ENCODE peak calls at places on chromosomes 5 and 9, in seven cellular contexts. One of them, this sample, is unnamed.

GRCh38 chr9:90433398-90433890 is 209.2 kb downstream of the DIRAS2 start:
- DNase-seq in tibial artery: no peak
- DNase-seq in HCT116: no peak
- DNase-seq in left lung: peak; percentile 82
- DNase-seq in colonic mucosa: peak; percentile 24
- DNase-seq in neural progenitor cell: peak; percentile 89
- DNase-seq in adrenal gland: no peak
- DNase-seq in this sample: no peak

GRCh38 chr5:142095651-142096330 is 12.8 kb upstream of the NDFIP1 start:
- DNase-seq in left lung: no peak
- DNase-seq in colonic mucosa: no peak
- DNase-seq in adrenal gland: no peak
- DNase-seq in HCT116: no peak
- DNase-seq in tibial artery: peak; percentile 28
- DNase-seq in neural progenitor cell: no peak
- DNase-seq in this sample: no peak

GRCh38 chr9:93256878-93257807 is 73.2 kb downstream of the WNK2 start:
- DNase-seq in HCT116: no peak
- DNase-seq in adrenal gland: peak; percentile 14
- DNase-seq in neural progenitor cell: no peak
- DNase-seq in colonic mucosa: peak; percentile 15
- DNase-seq in left lung: peak; percentile 65
- DNase-seq in tibial artery: peak; percentile 9
- DNase-seq in this sample: no peak

GRCh38 chr9:121992571-121993212 is 100.4 kb downstream of the TTLL11 start:
- DNase-seq in left lung: no peak
- DNase-seq in adrenal gland: peak; percentile 72
- DNase-seq in colonic mucosa: peak; percentile 51
- DNase-seq in HCT116: peak; percentile 69
- DNase-seq in neural progenitor cell: peak; percentile 91
- DNase-seq in tibial artery: peak; percentile 53
- DNase-seq in this sample: no peak

GRCh38 chr5:175133185-175133584 is 310.8 kb downstream of the DRD1 start:
- DNase-seq in tibial artery: no peak
- DNase-seq in adrenal gland: no peak
- DNase-seq in HCT116: no peak
- DNase-seq in left lung: no peak
- DNase-seq in colonic mucosa: no peak
- DNase-seq in neural progenitor cell: peak; percentile 15
- DNase-seq in this sample: no peak

GRCh38 chr9:92393686-92394085 is 10.7 kb downstream of the OGN start:
- DNase-seq in colonic mucosa: no peak
- DNase-seq in tibial artery: peak; percentile 36
- DNase-seq in adrenal gland: no peak
- DNase-seq in neural progenitor cell: no peak
- DNase-seq in left lung: no peak
- DNase-seq in HCT116: no peak
- DNase-seq in this sample: no peak

GRCh38 chr9:37760416-37761165 is 7.0 kb downstream of the TRMT10B start:
- DNase-seq in adrenal gland: no peak
- DNase-seq in HCT116: no peak
- DNase-seq in colonic mucosa: no peak
- DNase-seq in tibial artery: no peak
- DNase-seq in left lung: no peak
- DNase-seq in neural progenitor cell: no peak
- DNase-seq in this sample: no peak

GRCh38 chr5:166979576-166979975 is 1311.9 kb upstream of the WWC1 start:
- DNase-seq in left lung: no peak
- DNase-seq in neural progenitor cell: peak; percentile 29
- DNase-seq in colonic mucosa: no peak
- DNase-seq in HCT116: no peak
- DNase-seq in tibial artery: no peak
- DNase-seq in adrenal gland: no peak
- DNase-seq in this sample: no peak

GRCh38 chr9:72041775-72042194 is 18.6 kb downstream of the C9orf57 start:
- DNase-seq in tibial artery: peak; percentile 65
- DNase-seq in left lung: no peak
- DNase-seq in colonic mucosa: peak; percentile 42
- DNase-seq in adrenal gland: peak; percentile 30
- DNase-seq in HCT116: no peak
- DNase-seq in neural progenitor cell: no peak
- DNase-seq in this sample: peak; percentile 91

GRCh38 chr5:54785729-54786548 is 199.5 kb downstream of the ESM1 start:
- DNase-seq in colonic mucosa: peak; percentile 42
- DNase-seq in left lung: peak; percentile 47
- DNase-seq in adrenal gland: peak; percentile 31
- DNase-seq in tibial artery: peak; percentile 70
- DNase-seq in HCT116: no peak
- DNase-seq in neural progenitor cell: no peak
- DNase-seq in this sample: no peak

GRCh38 chr9:38621434-38622082 is 1.2 kb upstream of the ANKRD18A start:
- DNase-seq in HCT116: no peak
- DNase-seq in neural progenitor cell: peak; percentile 62
- DNase-seq in left lung: peak; percentile 90
- DNase-seq in colonic mucosa: peak; percentile 42
- DNase-seq in tibial artery: no peak
- DNase-seq in adrenal gland: peak; percentile 21
- DNase-seq in this sample: no peak

GRCh38 chr5:61330341-61330878 is 1.6 kb upstream of the ZSWIM6 start:
- DNase-seq in neural progenitor cell: peak; percentile 77
- DNase-seq in HCT116: no peak
- DNase-seq in adrenal gland: peak; percentile 58
- DNase-seq in tibial artery: peak; percentile 38
- DNase-seq in left lung: peak; percentile 72
- DNase-seq in colonic mucosa: peak; percentile 81
- DNase-seq in this sample: no peak

GRCh38 chr9:2655411-2655901 is 33.9 kb downstream of the VLDLR start:
- DNase-seq in adrenal gland: no peak
- DNase-seq in colonic mucosa: no peak
- DNase-seq in left lung: no peak
- DNase-seq in HCT116: no peak
- DNase-seq in neural progenitor cell: no peak
- DNase-seq in tibial artery: no peak
- DNase-seq in this sample: peak; percentile 79

GRCh38 chr5:34817558-34818351 is 21.2 kb upstream of the TTC23L start:
- DNase-seq in tibial artery: no peak
- DNase-seq in neural progenitor cell: no peak
- DNase-seq in HCT116: no peak
- DNase-seq in left lung: no peak
- DNase-seq in adrenal gland: no peak
- DNase-seq in colonic mucosa: no peak
- DNase-seq in this sample: peak; percentile 34

GRCh38 chr5:139451176-139451575 is 11.4 kb downstream of the ECSCR start:
- DNase-seq in left lung: no peak
- DNase-seq in colonic mucosa: no peak
- DNase-seq in neural progenitor cell: no peak
- DNase-seq in tibial artery: peak; percentile 9
- DNase-seq in adrenal gland: no peak
- DNase-seq in HCT116: no peak
- DNase-seq in this sample: no peak

GRCh38 chr9:89945133-89945532 is 340.3 kb downstream of the GADD45G start:
- DNase-seq in neural progenitor cell: peak; percentile 21
- DNase-seq in adrenal gland: no peak
- DNase-seq in colonic mucosa: no peak
- DNase-seq in HCT116: no peak
- DNase-seq in tibial artery: no peak
- DNase-seq in left lung: no peak
- DNase-seq in this sample: no peak

GRCh38 chr9:93575706-93576295 is 583 bp upstream of the PHF2 start:
- DNase-seq in colonic mucosa: peak; percentile 54
- DNase-seq in adrenal gland: peak; percentile 55
- DNase-seq in neural progenitor cell: peak; percentile 46
- DNase-seq in tibial artery: peak; percentile 61
- DNase-seq in HCT116: no peak
- DNase-seq in left lung: peak; percentile 92
- DNase-seq in this sample: no peak

GRCh38 chr9:131627846-131628820 is 82.8 kb downstream of the PRRT1B start:
- DNase-seq in tibial artery: no peak
- DNase-seq in adrenal gland: peak; percentile 92
- DNase-seq in colonic mucosa: peak; percentile 95
- DNase-seq in left lung: no peak
- DNase-seq in neural progenitor cell: no peak
- DNase-seq in HCT116: no peak
- DNase-seq in this sample: no peak

GRCh38 chr5:119426059-119426458 is 26.2 kb upstream of the HSD17B4 start:
- DNase-seq in adrenal gland: no peak
- DNase-seq in HCT116: no peak
- DNase-seq in colonic mucosa: no peak
- DNase-seq in neural progenitor cell: no peak
- DNase-seq in left lung: no peak
- DNase-seq in tibial artery: no peak
- DNase-seq in this sample: no peak

GRCh38 chr9:135082536-135082935 is 4.9 kb upstream of the OLFM1 start:
- DNase-seq in left lung: no peak
- DNase-seq in colonic mucosa: no peak
- DNase-seq in tibial artery: no peak
- DNase-seq in neural progenitor cell: no peak
- DNase-seq in HCT116: no peak
- DNase-seq in adrenal gland: no peak
- DNase-seq in this sample: no peak

GRCh38 chr9:131642496-131643083 is 97.3 kb downstream of the PRRT1B start:
- DNase-seq in tibial artery: no peak
- DNase-seq in adrenal gland: no peak
- DNase-seq in neural progenitor cell: peak; percentile 26
- DNase-seq in colonic mucosa: peak; percentile 55
- DNase-seq in HCT116: no peak
- DNase-seq in left lung: no peak
- DNase-seq in this sample: no peak

GRCh38 chr5:103918668-103919367 is 356.2 kb upstream of the NUDT12 start:
- DNase-seq in neural progenitor cell: peak; percentile 68
- DNase-seq in left lung: no peak
- DNase-seq in HCT116: no peak
- DNase-seq in colonic mucosa: no peak
- DNase-seq in adrenal gland: no peak
- DNase-seq in tibial artery: no peak
- DNase-seq in this sample: peak; percentile 98

GRCh38 chr9:18580146-18580545 is 106.2 kb downstream of the ADAMTSL1 start:
- DNase-seq in HCT116: no peak
- DNase-seq in tibial artery: no peak
- DNase-seq in adrenal gland: no peak
- DNase-seq in colonic mucosa: no peak
- DNase-seq in neural progenitor cell: no peak
- DNase-seq in left lung: no peak
- DNase-seq in this sample: no peak

GRCh38 chr9:126607731-126608130 is 6.0 kb upstream of the LMX1B start:
- DNase-seq in HCT116: no peak
- DNase-seq in adrenal gland: no peak
- DNase-seq in colonic mucosa: no peak
- DNase-seq in tibial artery: no peak
- DNase-seq in neural progenitor cell: no peak
- DNase-seq in left lung: no peak
- DNase-seq in this sample: no peak

GRCh38 chr5:140468188-140468587 is 66.6 kb downstream of the ANKHD1 start:
- DNase-seq in colonic mucosa: no peak
- DNase-seq in neural progenitor cell: no peak
- DNase-seq in adrenal gland: no peak
- DNase-seq in HCT116: no peak
- DNase-seq in left lung: no peak
- DNase-seq in tibial artery: no peak
- DNase-seq in this sample: no peak

GRCh38 chr5:38780950-38781349 is 64.9 kb upstream of the OSMR start:
- DNase-seq in left lung: no peak
- DNase-seq in neural progenitor cell: no peak
- DNase-seq in tibial artery: peak; percentile 73
- DNase-seq in adrenal gland: peak; percentile 81
- DNase-seq in colonic mucosa: peak; percentile 53
- DNase-seq in HCT116: no peak
- DNase-seq in this sample: no peak
- TF ChIP-seq CTCF in left lung: no peak
- TF ChIP-seq CTCF in neural progenitor cell: no peak
- TF ChIP-seq CTCF in tibial artery: no peak
- TF ChIP-seq CTCF in adrenal gland: no peak
- TF ChIP-seq CTCF in colonic mucosa: no peak
- TF ChIP-seq CTCF in HCT116: peak; percentile 9
- TF ChIP-seq CTCF in this sample: peak; percentile 39

GRCh38 chr9:136218271-136218670 is 13.3 kb upstream of the LHX3 start:
- DNase-seq in tibial artery: no peak
- DNase-seq in HCT116: no peak
- DNase-seq in adrenal gland: no peak
- DNase-seq in left lung: no peak
- DNase-seq in neural progenitor cell: no peak
- DNase-seq in colonic mucosa: no peak
- DNase-seq in this sample: no peak
- H3K4me3 ChIP-seq in tibial artery: no peak overlapping the region
- H3K4me3 ChIP-seq in HCT116: no peak overlapping the region
- H3K4me3 ChIP-seq in adrenal gland: no peak overlapping the region
- H3K4me3 ChIP-seq in left lung: no peak overlapping the region
- H3K4me3 ChIP-seq in neural progenitor cell: no peak overlapping the region
- H3K4me3 ChIP-seq in colonic mucosa: no peak overlapping the region
- H3K4me3 ChIP-seq in this sample: no peak overlapping the region

DNA sequence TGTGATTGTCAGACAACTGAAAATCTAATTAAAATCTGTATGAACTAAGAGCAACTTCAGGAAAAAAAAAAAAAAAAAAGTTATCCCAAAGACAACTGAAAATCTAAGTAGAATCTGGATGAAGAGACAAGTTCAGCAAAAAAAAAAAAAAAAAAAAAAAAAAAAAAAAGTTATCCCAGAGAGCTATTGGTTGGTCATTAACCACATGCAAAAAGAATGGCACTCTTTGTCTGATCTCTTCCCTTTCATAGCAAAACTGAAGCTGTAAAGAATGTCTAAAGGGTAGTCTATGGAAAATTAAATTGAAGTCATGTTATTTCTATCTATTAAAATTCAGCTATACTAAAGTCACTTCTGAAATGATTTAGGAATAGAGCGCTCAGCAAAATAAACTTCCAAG is 32.9 kb downstream of the STRBP start:
- DNase-seq in neural progenitor cell: no peak
- DNase-seq in colonic mucosa: no peak
- DNase-seq in HCT116: no peak
- DNase-seq in left lung: no peak
- DNase-seq in adrenal gland: no peak
- DNase-seq in tibial artery: no peak
- DNase-seq in this sample: no peak
- H3K36me3 ChIP-seq in neural progenitor cell: no peaks in the 10 kb centered on the region
- H3K36me3 ChIP-seq in colonic mucosa: no peaks in the 10 kb centered on the region
- H3K36me3 ChIP-seq in HCT116: no peaks in the 10 kb centered on the region
- H3K36me3 ChIP-seq in left lung: no peaks in the 10 kb centered on the region
- H3K36me3 ChIP-seq in adrenal gland: no peaks in the 10 kb centered on the region
- H3K36me3 ChIP-seq in tibial artery: no peaks in the 10 kb centered on the region
- H3K36me3 ChIP-seq in this sample: no peaks in the 10 kb centered on the region

GRCh38 chr5:74765201-74765600 is 1.7 kb downstream of the GFM2 start:
- DNase-seq in colonic mucosa: no peak
- DNase-seq in adrenal gland: no peak
- DNase-seq in neural progenitor cell: peak; percentile 7
- DNase-seq in left lung: no peak
- DNase-seq in tibial artery: no peak
- DNase-seq in HCT116: no peak
- DNase-seq in this sample: no peak

GRCh38 chr5:74765929-74766328 is 988 bp downstream of the GFM2 start:
- DNase-seq in left lung: peak; percentile 59
- DNase-seq in tibial artery: no peak
- DNase-seq in colonic mucosa: no peak
- DNase-seq in adrenal gland: no peak
- DNase-seq in neural progenitor cell: no peak
- DNase-seq in HCT116: no peak
- DNase-seq in this sample: no peak

GRCh38 chr5:74767579-74767913 is 497 bp downstream of the NSA2 start:
- DNase-seq in tibial artery: no peak
- DNase-seq in left lung: no peak
- DNase-seq in colonic mucosa: peak; percentile 53
- DNase-seq in adrenal gland: peak; percentile 37
- DNase-seq in neural progenitor cell: peak; percentile 63
- DNase-seq in HCT116: peak; percentile 28
- DNase-seq in this sample: no peak

GRCh38 chr5:74766887-74767578 is at the start of the genes GFM2 and NSA2:
- DNase-seq in neural progenitor cell: peak; percentile 97
- DNase-seq in HCT116: peak; percentile 91
- DNase-seq in tibial artery: peak; percentile 89
- DNase-seq in left lung: peak; percentile 96
- DNase-seq in colonic mucosa: peak; percentile 95
- DNase-seq in adrenal gland: peak; percentile 95
- DNase-seq in this sample: peak; percentile 69

GRCh38 chr5:74766348-74766886 is 500 bp downstream of the GFM2 start:
- DNase-seq in adrenal gland: no peak
- DNase-seq in colonic mucosa: peak; percentile 24
- DNase-seq in tibial artery: no peak
- DNase-seq in neural progenitor cell: peak; percentile 48
- DNase-seq in HCT116: peak; percentile 41
- DNase-seq in left lung: no peak
- DNase-seq in this sample: no peak
- TF ChIP-seq CTCF in adrenal gland: peak; percentile 54
- TF ChIP-seq CTCF in colonic mucosa: peak; percentile 20
- TF ChIP-seq CTCF in tibial artery: peak; percentile 40
- TF ChIP-seq CTCF in neural progenitor cell: peak; percentile 52
- TF ChIP-seq CTCF in HCT116: peak; percentile 69
- TF ChIP-seq CTCF in left lung: peak; percentile 41
- TF ChIP-seq CTCF in this sample: peak; percentile 27